ENCODE peak calls at places on chromosomes 13 and 19, in four cellular contexts. L is body of pancreas, R is tibial nerve, I is Panc1. F is an unnamed sample.
A peak's percentile ranks its signal among the peaks of the same experiment; 100 is the strongest.

GRCh38 chr19:28349604-28350003 is 863.3 kb downstream of the UQCRFS1 start:
- DNase-seq in I (no peak), R (no peak), L (no peak), F (no peak)

GRCh38 chr19:8552810-8553209 is 24.4 kb downstream of the MYO1F start:
- DNase-seq in I (no peak), R (no peak), L (no peak), F (no peak)

GRCh38 chr19:46753420-46754155 is 7.3 kb upstream of the STRN4 start:
- DNase-seq in I (no peak), R (peak; percentile 56), L (peak; percentile 80), F (peak; percentile 78)

GRCh38 chr13:113926301-113926761 is 47.5 kb downstream of the C13orf46 start:
- DNase-seq in I (no peak), L (no peak), R (peak; percentile 51), F (no peak)

GRCh38 chr19:29054886-29055675 is 157.9 kb downstream of the UQCRFS1 start:
- DNase-seq in R (no peak), I (no peak), L (no peak), F (no peak)

GRCh38 chr19:3708207-3708931 is at the start of gene TJP3:
- DNase-seq in I (no peak), L (peak; percentile 81), R (no peak), F (no peak)

GRCh38 chr13:101911752-101912151 is 459.3 kb downstream of the ITGBL1 start:
- DNase-seq in L (no peak), R (no peak), I (no peak), F (no peak)

GRCh38 chr19:19053508-19054314 is 10.1 kb upstream of the SLC25A42 start:
- DNase-seq in R (no peak), L (peak; percentile 65), I (no peak), F (peak; percentile 71)

GRCh38 chr13:109738298-109738746 is 48.1 kb downstream of the IRS2 start:
- DNase-seq in I (no peak), L (no peak), R (no peak), F (no peak)

GRCh38 chr13:113040597-113041292 is 64.8 kb upstream of the F7 start:
- DNase-seq in L (no peak), I (no peak), R (no peak), F (no peak)

GRCh38 chr19:1313695-1314613 is 28.3 kb downstream of the EFNA2 start:
- DNase-seq in L (no peak), R (no peak), I (no peak), F (no peak)

GRCh38 chr13:101490400-101491015 is 38.0 kb downstream of the ITGBL1 start:
- DNase-seq in L (no peak), R (no peak), I (no peak), F (no peak)

GRCh38 chr13:98509271-98510155 is 67.4 kb downstream of the STK24 start:
- DNase-seq in R (peak; percentile 60), L (no peak), I (no peak), F (no peak)

GRCh38 chr13:47474326-47474725 is 526.7 kb downstream of the SUCLA2 start:
- DNase-seq in I (no peak), R (no peak), L (no peak), F (no peak)

GRCh38 chr13:105936816-105937215 is 598.6 kb downstream of the EFNB2 start:
- DNase-seq in I (no peak), R (no peak), L (no peak), F (no peak)

GRCh38 chr19:29666634-29667389 is 1.6 kb downstream of the PLEKHF1 start:
- DNase-seq in R (peak; percentile 70), I (no peak), L (peak; percentile 47), F (no peak)

GRCh38 chr19:45123440-45123850 is 30.5 kb downstream of the PPP1R37 start:
- DNase-seq in R (no peak), I (no peak), L (no peak), F (no peak)

GRCh38 chr13:77113496-77113895 is 86.5 kb upstream of the FBXL3 start:
- DNase-seq in R (no peak), I (no peak), L (no peak), F (no peak)

GRCh38 chr13:93547886-93548285 is 321.3 kb downstream of the GPC6 start:
- DNase-seq in L (no peak), I (no peak), R (no peak), F (no peak)

GRCh38 chr13:82627183-82627582 is 1255.1 kb downstream of the SLITRK1 start:
- DNase-seq in I (no peak), R (no peak), L (no peak), F (no peak)

GRCh38 chr13:101303512-101303911 is 112.8 kb downstream of the NALCN start:
- DNase-seq in I (no peak), R (peak; percentile 36), L (no peak), F (no peak)

GRCh38 chr13:30690282-30691188 is 44.8 kb upstream of the ALOX5AP start:
- DNase-seq in L (peak; percentile 41), R (peak; percentile 77), I (no peak), F (no peak)

GRCh38 chr19:53977429-53977990 is 13.9 kb upstream of the CACNG6 start:
- DNase-seq in R (peak; percentile 87), I (peak; percentile 81), L (peak; percentile 75), F (peak; percentile 53)

GRCh38 chr19:9877775-9878510 is 42.8 kb downstream of the PIN1 start:
- DNase-seq in I (no peak), L (no peak), R (no peak), F (no peak)

GRCh38 chr19:18093439-18094161 is 4.0 kb upstream of the MAST3 start:
- DNase-seq in L (no peak), I (no peak), R (no peak), F (no peak)

GRCh38 chr19:13987101-13987890 is 18.8 kb downstream of the RFX1 start:
- DNase-seq in R (peak; percentile 27), I (no peak), L (peak; percentile 36), F (no peak)

DNA sequence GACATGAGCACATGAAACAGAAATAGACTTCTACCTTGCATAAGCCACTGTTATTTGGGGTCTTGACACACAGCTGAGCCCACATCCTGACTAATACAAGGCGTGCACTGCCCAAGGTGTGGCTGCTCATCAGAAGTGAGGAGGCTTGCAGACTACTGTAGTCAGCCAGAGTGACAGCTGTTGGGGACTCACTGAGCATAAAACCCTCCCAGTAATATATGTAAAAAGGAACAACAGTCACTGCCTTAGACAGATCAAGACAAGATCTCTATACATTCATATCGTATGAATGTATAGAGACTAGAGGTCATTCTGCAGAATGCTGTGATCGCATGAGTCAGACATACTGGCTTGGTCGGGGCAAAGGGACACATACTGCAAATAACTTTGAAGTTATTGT is 4.1 kb upstream of the C1QTNF9B start:
- DNase-seq in R (no peak), L (no peak), I (no peak), F (no peak)
- TF ChIP-seq CTCF in R (no peak), L (no peak), I (no peak), F (no peak)

DNA sequence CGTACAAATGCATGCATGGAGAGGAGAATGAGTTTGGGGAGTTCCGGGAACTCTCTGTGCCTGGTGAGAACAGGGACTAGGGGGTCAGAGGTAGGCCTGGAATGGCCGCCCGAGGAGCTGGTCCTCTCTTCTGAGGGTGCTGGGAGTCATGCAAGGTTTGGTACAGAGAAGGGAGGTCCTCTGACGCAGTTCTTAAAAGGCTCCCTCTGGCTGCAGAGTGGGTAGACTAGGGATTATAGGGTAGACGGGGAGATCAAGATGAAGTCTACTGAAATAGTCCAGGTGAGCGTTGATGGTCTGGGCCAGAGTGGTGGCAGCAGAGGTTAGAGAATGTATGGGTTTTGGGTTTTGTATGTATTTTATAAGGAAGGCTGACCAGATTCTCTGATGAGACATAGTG is 796 bp downstream of the ZNF304 start:
- DNase-seq in L (no peak), I (no peak), R (no peak), F (no peak)
- TF ChIP-seq CTCF in L (no peak), I (no peak), R (no peak), F (no peak)

GRCh38 chr19:57465680-57466381 is 8.9 kb upstream of the VN1R1 start:
- DNase-seq in L (no peak), R (no peak), I (no peak), F (peak; percentile 28)

GRCh38 chr19:57466489-57466888 is 9.5 kb upstream of the VN1R1 start:
- DNase-seq in R (no peak), I (no peak), L (no peak), F (no peak)
- TF ChIP-seq CTCF in R (no peak), I (no peak), L (no peak), F (no peak)

GRCh38 chr19:23762884-23763711 is 4.4 kb upstream of the ZNF681 start:
- DNase-seq in R (no peak), I (no peak), L (peak; percentile 88), F (peak; percentile 52)
- TF ChIP-seq CTCF in R (no peak), I (no peak), L (peak; percentile 11), F (no peak)

GRCh38 chr19:33302175-33302973 is at the start of gene CEBPA:
- DNase-seq in I (no peak), R (peak; percentile 46), L (peak; percentile 88), F (peak; percentile 87)
- TF ChIP-seq CTCF in I (peak; percentile 96), R (peak; percentile 71), L (no peak), F (peak; percentile 69)

GRCh38 chr13:91950803-91951202 is 552.4 kb downstream of the GPC5 start:
- DNase-seq in I (no peak), L (no peak), R (no peak), F (no peak)

DNA sequence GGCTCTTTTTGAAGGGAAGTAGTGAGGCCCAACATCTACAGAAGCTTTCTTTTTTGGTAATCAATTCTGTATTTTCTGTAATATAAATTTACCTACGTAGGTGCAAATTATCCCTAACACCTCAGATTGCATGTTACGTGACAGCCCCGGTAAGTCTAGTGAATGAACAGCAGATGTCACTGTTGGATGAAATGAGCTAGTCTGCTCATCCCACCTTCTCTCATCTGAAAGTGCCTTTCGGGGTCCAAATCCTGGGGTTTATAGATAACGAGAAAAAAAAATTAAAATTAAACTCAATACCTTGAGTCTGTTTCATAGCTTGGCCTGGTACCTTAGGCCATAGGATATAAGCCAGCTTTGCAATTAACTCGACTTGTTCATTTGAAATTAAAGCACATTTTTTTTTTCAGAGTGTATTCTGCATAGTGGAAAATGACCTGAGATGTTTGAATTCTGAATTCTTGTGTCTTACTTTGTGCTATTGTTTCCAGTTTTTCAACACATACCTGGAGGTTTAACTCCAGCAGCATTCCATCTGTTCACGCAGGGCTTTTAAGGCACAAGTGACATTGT is 548.2 kb downstream of the GPC5 start:
- DNase-seq in L (no peak), I (peak; percentile 5), R (no peak), F (peak; percentile 19)
- TF ChIP-seq CTCF in L (peak; percentile 27), I (peak; percentile 55), R (peak; percentile 20), F (peak; percentile 28)

DNA sequence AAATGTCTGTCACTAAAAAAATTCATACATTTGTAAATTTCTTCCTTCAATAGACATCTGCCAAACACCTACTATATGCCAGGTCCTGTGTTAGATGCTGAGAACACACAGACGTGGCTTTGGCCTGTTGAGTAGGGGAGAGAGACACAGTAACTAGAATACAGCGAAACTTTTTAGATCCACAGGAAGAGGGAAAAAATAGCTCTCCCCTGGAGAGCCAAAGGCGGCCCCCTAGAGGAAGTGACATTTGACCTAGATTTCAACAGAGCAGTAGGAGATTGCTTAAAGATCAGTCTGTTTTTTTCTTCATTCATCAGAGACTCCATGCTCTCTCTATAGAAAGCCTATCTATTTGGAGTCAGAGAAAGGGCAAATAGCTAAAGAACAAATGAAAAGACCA is 11.3 kb downstream of the LCP1 start:
- DNase-seq in R (no peak), L (no peak), I (no peak), F (no peak)
- TF ChIP-seq CTCF in R (no peak), L (no peak), I (no peak), F (no peak)

GRCh38 chr13:75217949-75218348 is 264.0 kb downstream of the TBC1D4 start:
- DNase-seq in R (no peak), I (no peak), L (no peak), F (no peak)
- TF ChIP-seq CTCF in R (no peak), I (peak; percentile 6), L (no peak), F (peak; percentile 9)

F was measured in GM10248.